ENCODE peak calls at places on chromosomes 5 and 9, in ten cellular contexts. V, B, H, D, L, S, G, E, N and J are unnamed samples.

GRCh38 chr9:110520120-110520701 is 59.3 kb downstream of the SVEP1 start:
- DNase-seq in V (no peak), B (no peak), H (no peak), D (no peak), L (peak; percentile 57), S (no peak), G (no peak), E (no peak), N (no peak), J (no peak)

GRCh38 chr9:116151966-116152381 is 1.6 kb upstream of the PAPPA start:
- DNase-seq in V (no peak), B (no peak), H (no peak), D (no peak), L (peak; percentile 94), S (no peak), G (peak; percentile 63), E (no peak), N (no peak), J (no peak)

GRCh38 chr9:33172256-33172678 is 5.1 kb upstream of the B4GALT1 start:
- DNase-seq in V (no peak), B (no peak), H (no peak), D (no peak), L (no peak), S (no peak), G (no peak), E (no peak), N (no peak), J (no peak)

GRCh38 chr9:33130501-33130900 is 36.6 kb downstream of the B4GALT1 start:
- DNase-seq in V (peak; percentile 19), B (no peak), H (no peak), D (no peak), L (peak; percentile 46), S (no peak), G (peak; percentile 29), E (peak; percentile 48), N (no peak), J (no peak)

GRCh38 chr9:29311221-29311620 is 1737.9 kb upstream of the C9orf72 start:
- DNase-seq in V (no peak), B (no peak), H (no peak), D (no peak), L (no peak), S (no peak), G (peak; percentile 16), E (no peak), N (no peak), J (no peak)

GRCh38 chr9:134405527-134405926 is 79.3 kb downstream of the RXRA start:
- DNase-seq in V (peak; percentile 73), B (no peak), H (no peak), D (no peak), L (no peak), S (no peak), G (no peak), E (no peak), N (no peak), J (no peak)

GRCh38 chr9:470041-470781 is 255.5 kb downstream of the DOCK8 start:
- DNase-seq in V (peak; percentile 81), B (peak; percentile 72), H (peak; percentile 69), D (peak; percentile 83), L (peak; percentile 64), S (peak; percentile 86), G (peak; percentile 78), E (peak; percentile 88), N (peak; percentile 90), J (peak; percentile 68)

GRCh38 chr9:128218518-128219389 is 15.6 kb downstream of the DNM1 start:
- DNase-seq in V (peak; percentile 96), B (peak; percentile 91), H (peak; percentile 52), D (peak; percentile 93), L (peak; percentile 55), S (peak; percentile 95), G (peak; percentile 96), E (peak; percentile 97), N (peak; percentile 98), J (peak; percentile 96)

GRCh38 chr5:107364443-107365096 is 306.2 kb downstream of the EFNA5 start:
- DNase-seq in V (no peak), B (no peak), H (no peak), D (no peak), L (no peak), S (no peak), G (no peak), E (no peak), N (no peak), J (no peak)

GRCh38 chr9:97536480-97536879 is 35.0 kb downstream of the TMOD1 start:
- DNase-seq in V (no peak), B (peak; percentile 80), H (no peak), D (peak; percentile 63), L (no peak), S (no peak), G (no peak), E (no peak), N (no peak), J (peak; percentile 79)

GRCh38 chr5:137960141-137960540 is 70.9 kb downstream of the PKD2L2 start:
- DNase-seq in V (no peak), B (no peak), H (no peak), D (no peak), L (no peak), S (no peak), G (no peak), E (no peak), N (no peak), J (no peak)

GRCh38 chr5:113038714-113039113 is 62.1 kb downstream of the DCP2 start:
- DNase-seq in V (no peak), B (no peak), H (no peak), D (no peak), L (peak; percentile 47), S (no peak), G (no peak), E (no peak), N (no peak), J (no peak)

GRCh38 chr9:120928720-120929389 is 2.3 kb upstream of the TRAF1 start:
- DNase-seq in V (peak; percentile 89), B (peak; percentile 57), H (peak; percentile 14), D (peak; percentile 74), L (no peak), S (peak; percentile 66), G (peak; percentile 78), E (peak; percentile 84), N (peak; percentile 88), J (peak; percentile 60)

GRCh38 chr5:134029156-134029555 is 24.4 kb upstream of the VDAC1 start:
- DNase-seq in V (no peak), B (no peak), H (no peak), D (no peak), L (peak; percentile 94), S (no peak), G (peak; percentile 40), E (no peak), N (no peak), J (no peak)

GRCh38 chr5:127812570-127812969 is 109.4 kb downstream of the CCDC192 start:
- DNase-seq in V (no peak), B (no peak), H (no peak), D (no peak), L (no peak), S (no peak), G (no peak), E (no peak), N (no peak), J (no peak)

GRCh38 chr5:127806776-127807175 is 103.6 kb downstream of the CCDC192 start:
- DNase-seq in V (no peak), B (no peak), H (no peak), D (no peak), L (no peak), S (no peak), G (no peak), E (no peak), N (no peak), J (no peak)

GRCh38 chr5:127813633-127814171 is 110.5 kb downstream of the CCDC192 start:
- DNase-seq in V (no peak), B (no peak), H (no peak), D (no peak), L (peak; percentile 91), S (no peak), G (peak; percentile 21), E (no peak), N (no peak), J (no peak)

GRCh38 chr5:127810707-127811106 is 107.5 kb downstream of the CCDC192 start:
- DNase-seq in V (no peak), B (no peak), H (no peak), D (no peak), L (no peak), S (no peak), G (no peak), E (no peak), N (no peak), J (no peak)

DNA sequence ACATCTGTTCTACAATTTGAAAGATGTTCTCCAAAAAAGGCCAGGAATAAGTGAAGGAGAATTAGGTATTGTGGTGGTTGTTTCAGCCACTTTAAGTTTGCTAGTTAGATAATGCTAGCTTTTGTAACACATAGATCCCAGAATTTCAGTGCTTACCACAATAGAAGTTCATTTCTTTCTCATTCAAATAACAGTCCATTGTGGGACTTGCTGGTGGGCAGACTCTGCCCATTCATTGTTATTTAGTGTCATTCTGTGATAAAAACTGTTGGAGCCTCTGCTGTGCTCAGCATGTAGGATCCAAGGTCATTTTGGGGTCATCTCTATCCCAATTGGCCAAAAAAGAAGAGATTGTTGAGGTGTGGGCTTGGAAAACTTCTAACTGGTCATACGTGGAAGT is 106.8 kb downstream of the CCDC192 start:
- DNase-seq in V (no peak), B (no peak), H (no peak), D (no peak), L (no peak), S (no peak), G (no peak), E (no peak), N (no peak), J (no peak)
- H3K4me3 ChIP-seq in V (no peak overlapping the region), B (no peak overlapping the region), H (no peak overlapping the region), D (no peak overlapping the region), L (no peak overlapping the region), S (no peak overlapping the region), G (no peak overlapping the region), E (no peak overlapping the region), N (no peak overlapping the region), J (no peak overlapping the region)

GRCh38 chr9:16436545-16436944 is 433.9 kb downstream of the BNC2 start:
- DNase-seq in V (no peak), B (no peak), H (no peak), D (no peak), L (no peak), S (no peak), G (no peak), E (no peak), N (no peak), J (no peak)
- TF ChIP-seq CTCF in V (no peak), B (no peak), H (no peak), D (no peak), L (no peak), S (no peak), G (no peak), E (no peak), N (no peak), J (no peak)

GRCh38 chr5:172772112-172772906 is 1.3 kb upstream of the DUSP1 start:
- DNase-seq in V (peak; percentile 98), B (peak; percentile 93), H (peak; percentile 71), D (peak; percentile 94), L (peak; percentile 95), S (peak; percentile 93), G (peak; percentile 80), E (peak; percentile 99), N (peak; percentile 95), J (peak; percentile 94)
- TF ChIP-seq POLR2A in V (no peak), B (no peak), H (peak; percentile 8), D (no peak), L (no peak), S (peak; percentile 18), G (no peak), E (peak; percentile 58), N (peak; percentile 86), J (no peak)

DNA sequence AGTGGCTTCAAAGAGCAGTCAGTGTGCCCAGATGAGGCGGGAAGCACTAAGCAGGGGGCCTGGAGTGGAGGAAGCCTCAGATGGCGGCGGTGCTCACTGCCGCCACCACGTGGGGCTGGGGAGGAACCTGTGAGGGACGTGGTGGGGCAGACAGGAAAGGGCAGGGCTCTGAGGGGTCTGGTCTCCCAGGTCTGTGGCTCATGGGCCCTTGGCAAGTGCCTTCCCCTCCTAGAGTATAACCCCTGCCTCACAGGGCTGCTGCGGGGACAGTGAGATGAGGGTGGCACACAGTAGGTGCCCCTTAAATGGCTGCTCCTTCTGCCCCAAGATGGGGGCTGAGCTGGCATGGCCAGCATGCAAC is 26.6 kb downstream of the NR5A1 start:
- DNase-seq in V (no peak), B (no peak), H (no peak), D (no peak), L (peak; percentile 4), S (no peak), G (peak; percentile 92), E (no peak), N (no peak), J (no peak)
- H3K4me3 ChIP-seq in V (no peak overlapping the region), B (no peak overlapping the region), H (no peak overlapping the region), D (no peak overlapping the region), L (no peak overlapping the region), S (no peak overlapping the region), G (no peak overlapping the region), E (no peak overlapping the region), N (no peak overlapping the region), J (no peak overlapping the region)